ENCODE peak calls at places on chromosomes 13 and 19, in six cellular contexts. E is effector memory CD4-positive, alpha-beta T cell; K is NCI-H1105; A is EH; D is nucleus accumbens; T is stimulated activated CD8-positive, alpha-beta memory T cell treated with anti-CD3 and anti-CD28 coated beads, Interleukin-7, amount 100 ng/mL, for 1 hour. J is an unnamed sample.

GRCh38 chr13:27261376-27261775 is 9.3 kb upstream of the RASL11A start:
- DNase-seq in T (no peak), K (no peak), A (peak), D (no peak), E (no peak), J (no peak)

GRCh38 chr13:84973661-84974060 is 825.6 kb downstream of the SLITRK6 start:
- DNase-seq in E (no peak), T (no peak), A (no peak), K (no peak), D (no peak), J (no peak)

GRCh38 chr19:13781547-13781946 is 7.3 kb downstream of the C19orf53 start:
- DNase-seq in A (peak), D (no peak), T (no peak), E (no peak), K (peak), J (no peak)

GRCh38 chr13:42544246-42544915 is 29.6 kb upstream of the TNFSF11 start:
- DNase-seq in A (no peak), K (no peak), D (no peak), T (no peak), E (no peak), J (no peak)

GRCh38 chr13:29654807-29655547 is 59.5 kb upstream of the SLC7A1 start:
- DNase-seq in K (no peak), D (no peak), A (peak), T (no peak), E (no peak), J (no peak)

GRCh38 chr13:74550039-74550438 is 415.8 kb upstream of the KLF12 start:
- DNase-seq in K (no peak), A (peak), T (no peak), E (no peak), D (no peak), J (no peak)

GRCh38 chr19:40889366-40889765 is 7.3 kb upstream of the CYP2A7 start:
- DNase-seq in D (no peak), T (no peak), E (no peak), K (no peak), A (no peak), J (no peak)

GRCh38 chr13:68125087-68125480 is 894.9 kb upstream of the PCDH9 start:
- DNase-seq in K (no peak), A (no peak), E (no peak), D (no peak), T (no peak), J (no peak)

GRCh38 chr19:296476-297225 is 5.4 kb upstream of the PLPP2 start:
- DNase-seq in T (no peak), K (no peak), D (no peak), A (no peak), E (no peak), J (no peak)

GRCh38 chr13:111866731-111867245 is 200.2 kb upstream of the SOX1 start:
- DNase-seq in E (no peak), K (no peak), D (no peak), A (no peak), T (no peak), J (no peak)

J was measured in SW480.